ENCODE peak calls at places on chromosomes 12 and 14, in six cellular contexts. One of them, this sample, is unnamed.

GRCh38 chr12:106583578-106584103 is 837 bp downstream of the RFX4 start:
- DNase-seq in NCI-H345: peak
- DNase-seq in AG10803: peak
- DNase-seq in T-cell: no peak
- DNase-seq in sciatic nerve: no peak
- DNase-seq in retina: peak
- DNase-seq in this sample: peak

GRCh38 chr12:49369723-49370145 is 2.5 kb downstream of the SPATS2 start:
- DNase-seq in NCI-H345: no peak
- DNase-seq in AG10803: peak
- DNase-seq in T-cell: no peak
- DNase-seq in sciatic nerve: no peak
- DNase-seq in retina: no peak
- DNase-seq in this sample: peak

GRCh38 chr14:93592786-93593185 is 162.0 kb downstream of the UNC79 start:
- DNase-seq in NCI-H345: no peak
- DNase-seq in AG10803: no peak
- DNase-seq in T-cell: no peak
- DNase-seq in sciatic nerve: no peak
- DNase-seq in retina: no peak
- DNase-seq in this sample: no peak

GRCh38 chr12:76874027-76874426 is 4.8 kb downstream of the CSRP2 start:
- DNase-seq in NCI-H345: no peak
- DNase-seq in AG10803: no peak
- DNase-seq in T-cell: no peak
- DNase-seq in sciatic nerve: no peak
- DNase-seq in retina: no peak
- DNase-seq in this sample: no peak

GRCh38 chr12:115042341-115042740 is 358.4 kb upstream of the TBX3 start:
- DNase-seq in NCI-H345: no peak
- DNase-seq in AG10803: no peak
- DNase-seq in T-cell: no peak
- DNase-seq in sciatic nerve: no peak
- DNase-seq in retina: no peak
- DNase-seq in this sample: no peak

GRCh38 chr14:68705741-68706283 is 87.1 kb downstream of the ZFP36L1 start:
- DNase-seq in NCI-H345: no peak
- DNase-seq in AG10803: no peak
- DNase-seq in T-cell: no peak
- DNase-seq in sciatic nerve: peak
- DNase-seq in retina: no peak
- DNase-seq in this sample: no peak

GRCh38 chr12:104957388-104958008 is 592 bp downstream of the SLC41A2 start:
- DNase-seq in NCI-H345: peak
- DNase-seq in AG10803: no peak
- DNase-seq in T-cell: peak
- DNase-seq in sciatic nerve: no peak
- DNase-seq in retina: no peak
- DNase-seq in this sample: peak

GRCh38 chr14:38127356-38127755 is 80.3 kb upstream of the SSTR1 start:
- DNase-seq in NCI-H345: peak
- DNase-seq in AG10803: no peak
- DNase-seq in T-cell: no peak
- DNase-seq in sciatic nerve: no peak
- DNase-seq in retina: no peak
- DNase-seq in this sample: no peak

GRCh38 chr14:45998554-45998953 is 653.0 kb downstream of the RPL10L start:
- DNase-seq in NCI-H345: no peak
- DNase-seq in AG10803: no peak
- DNase-seq in T-cell: no peak
- DNase-seq in sciatic nerve: no peak
- DNase-seq in retina: no peak
- DNase-seq in this sample: no peak

GRCh38 chr14:104385189-104386135 is 194.1 kb upstream of the C14orf180 start:
- DNase-seq in NCI-H345: no peak
- DNase-seq in AG10803: no peak
- DNase-seq in T-cell: no peak
- DNase-seq in sciatic nerve: peak
- DNase-seq in retina: peak
- DNase-seq in this sample: no peak

GRCh38 chr12:124754949-124755800 is 108.5 kb downstream of the SCARB1 start:
- DNase-seq in NCI-H345: peak
- DNase-seq in AG10803: peak
- DNase-seq in T-cell: no peak
- DNase-seq in sciatic nerve: peak
- DNase-seq in retina: peak
- DNase-seq in this sample: peak

GRCh38 chr12:75549989-75550388 is 38.6 kb upstream of the KRR1 start:
- DNase-seq in NCI-H345: no peak
- DNase-seq in AG10803: no peak
- DNase-seq in T-cell: no peak
- DNase-seq in sciatic nerve: no peak
- DNase-seq in retina: no peak
- DNase-seq in this sample: no peak

GRCh38 chr14:89276424-89276975 is 140.5 kb downstream of the FOXN3 start:
- DNase-seq in NCI-H345: no peak
- DNase-seq in AG10803: peak
- DNase-seq in T-cell: no peak
- DNase-seq in sciatic nerve: no peak
- DNase-seq in retina: no peak
- DNase-seq in this sample: no peak

GRCh38 chr12:25423355-25423754 is 129.7 kb downstream of the LMNTD1 start:
- DNase-seq in NCI-H345: no peak
- DNase-seq in AG10803: no peak
- DNase-seq in T-cell: no peak
- DNase-seq in sciatic nerve: no peak
- DNase-seq in retina: no peak
- DNase-seq in this sample: no peak

GRCh38 chr12:1795221-1795784 is 25.1 kb upstream of the LRTM2 start:
- DNase-seq in NCI-H345: no peak
- DNase-seq in AG10803: no peak
- DNase-seq in T-cell: no peak
- DNase-seq in sciatic nerve: no peak
- DNase-seq in retina: no peak
- DNase-seq in this sample: no peak

GRCh38 chr14:79144891-79145290 is 974.7 kb downstream of the NRXN3 start:
- DNase-seq in NCI-H345: no peak
- DNase-seq in AG10803: no peak
- DNase-seq in T-cell: no peak
- DNase-seq in sciatic nerve: no peak
- DNase-seq in retina: no peak
- DNase-seq in this sample: no peak

GRCh38 chr12:126819554-126819953 is 1447.4 kb upstream of the TMEM132C start:
- DNase-seq in NCI-H345: no peak
- DNase-seq in AG10803: no peak
- DNase-seq in T-cell: no peak
- DNase-seq in sciatic nerve: no peak
- DNase-seq in retina: no peak
- DNase-seq in this sample: no peak

GRCh38 chr12:125773033-125773432 is 707.8 kb downstream of the AACS start:
- DNase-seq in NCI-H345: peak
- DNase-seq in AG10803: no peak
- DNase-seq in T-cell: no peak
- DNase-seq in sciatic nerve: peak
- DNase-seq in retina: no peak
- DNase-seq in this sample: no peak

GRCh38 chr14:20996521-20996920 is 2.6 kb upstream of the SLC39A2 start:
- DNase-seq in NCI-H345: no peak
- DNase-seq in AG10803: no peak
- DNase-seq in T-cell: no peak
- DNase-seq in sciatic nerve: no peak
- DNase-seq in retina: no peak
- DNase-seq in this sample: no peak

GRCh38 chr14:90140956-90141316 is 79.1 kb downstream of the KCNK13 start:
- DNase-seq in NCI-H345: no peak
- DNase-seq in AG10803: peak
- DNase-seq in T-cell: no peak
- DNase-seq in sciatic nerve: no peak
- DNase-seq in retina: no peak
- DNase-seq in this sample: no peak

GRCh38 chr14:32896979-32897723 is 41.5 kb upstream of the NPAS3 start:
- DNase-seq in NCI-H345: no peak
- DNase-seq in AG10803: peak
- DNase-seq in T-cell: no peak
- DNase-seq in sciatic nerve: no peak
- DNase-seq in retina: no peak
- DNase-seq in this sample: peak

GRCh38 chr12:71626768-71627167 is 36.9 kb downstream of the ZFC3H1 start:
- DNase-seq in NCI-H345: no peak
- DNase-seq in AG10803: no peak
- DNase-seq in T-cell: no peak
- DNase-seq in sciatic nerve: no peak
- DNase-seq in retina: no peak
- DNase-seq in this sample: peak

GRCh38 chr14:91395998-91396660 is 21.5 kb downstream of the CCDC88C start:
- DNase-seq in NCI-H345: peak
- DNase-seq in AG10803: no peak
- DNase-seq in T-cell: no peak
- DNase-seq in sciatic nerve: no peak
- DNase-seq in retina: peak
- DNase-seq in this sample: no peak

This sample was measured in adipocyte.